ENCODE peak calls at places on chromosomes 1 and 21, in four cellular contexts. U is H1, E is GM12878, C is HepG2. V is an unnamed sample.

GRCh38 chr1:157580179-157580827 is 17.6 kb downstream of the FCRL4 start:
- DNase-seq in U (peak; percentile 53), C (peak; percentile 63), E (peak; percentile 53), V (peak; percentile 88)

GRCh38 chr21:45554477-45555175 is 12.4 kb upstream of the SLC19A1 start:
- DNase-seq in U (peak; percentile 94), E (peak; percentile 23), C (peak; percentile 38), V (peak; percentile 47)

GRCh38 chr1:94315552-94316116 is 78.2 kb upstream of the ARHGAP29 start:
- DNase-seq in C (peak; percentile 76), E (no peak), U (no peak), V (peak; percentile 59)

GRCh38 chr1:97806996-97807395 is 113.8 kb downstream of the DPYD start:
- DNase-seq in E (no peak), U (no peak), C (no peak), V (no peak)

GRCh38 chr1:204975568-204976235 is 67.3 kb upstream of the CNTN2 start:
- DNase-seq in E (no peak), C (peak; percentile 21), U (peak; percentile 88), V (peak; percentile 60)

GRCh38 chr21:14533555-14534400 is 12.3 kb downstream of the SAMSN1 start:
- DNase-seq in E (peak; percentile 56), C (no peak), U (no peak), V (no peak)

GRCh38 chr1:99279525-99279924 is 15.2 kb downstream of the PLPPR4 start:
- DNase-seq in U (no peak), C (no peak), E (no peak), V (no peak)

GRCh38 chr1:45785583-45785982 is 17.8 kb upstream of the MAST2 start:
- DNase-seq in E (peak; percentile 53), C (no peak), U (no peak), V (no peak)

GRCh38 chr21:17270234-17270633 is 242.6 kb upstream of the CXADR start:
- DNase-seq in U (no peak), E (no peak), C (peak; percentile 34), V (no peak)

GRCh38 chr1:29682171-29682917 is 446.0 kb downstream of the PTPRU start:
- DNase-seq in E (no peak), C (no peak), U (peak; percentile 42), V (no peak)

GRCh38 chr1:20903452-20903851 is 116.3 kb upstream of the HP1BP3 start:
- DNase-seq in E (no peak), U (no peak), C (no peak), V (no peak)

GRCh38 chr1:211735208-211736170 is 60.1 kb upstream of the NEK2 start:
- DNase-seq in E (no peak), C (peak; percentile 17), U (peak; percentile 39), V (peak; percentile 57)

GRCh38 chr1:104331763-104332162 is 582.1 kb downstream of the AMY1C start:
- DNase-seq in E (no peak), C (no peak), U (no peak), V (no peak)

GRCh38 chr1:104329278-104329677 is 579.6 kb downstream of the AMY1C start:
- DNase-seq in E (no peak), C (no peak), U (no peak), V (no peak)
- H3K4me3 ChIP-seq in E (no peak overlapping the region), C (no peak overlapping the region), U (no peak overlapping the region), V (no peak overlapping the region)

DNA sequence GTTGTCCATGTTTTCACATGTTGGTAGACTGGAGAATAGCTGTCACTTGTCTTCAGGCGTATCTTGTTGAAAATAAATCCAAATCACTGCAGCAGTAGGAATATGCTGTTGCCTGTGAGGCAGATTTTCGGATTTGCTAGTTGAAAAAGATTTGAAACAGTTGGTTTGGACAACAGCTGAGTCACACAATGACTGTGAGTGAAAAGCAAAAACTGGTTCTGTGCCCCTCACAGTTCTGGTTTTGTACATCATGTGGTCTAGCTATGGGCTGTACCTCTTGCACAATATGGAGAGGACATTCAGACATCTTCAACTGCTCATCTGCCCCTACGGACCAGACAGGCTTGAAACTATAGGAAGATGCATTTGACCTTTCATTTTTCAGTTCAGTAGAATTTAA is 1.8 kb downstream of the ARF1 start:
- DNase-seq in U (no peak), E (no peak), C (no peak), V (no peak)
- TF ChIP-seq SUZ12 in U (no peak), E (no peak), C (no peak), V (no peak)

DNA sequence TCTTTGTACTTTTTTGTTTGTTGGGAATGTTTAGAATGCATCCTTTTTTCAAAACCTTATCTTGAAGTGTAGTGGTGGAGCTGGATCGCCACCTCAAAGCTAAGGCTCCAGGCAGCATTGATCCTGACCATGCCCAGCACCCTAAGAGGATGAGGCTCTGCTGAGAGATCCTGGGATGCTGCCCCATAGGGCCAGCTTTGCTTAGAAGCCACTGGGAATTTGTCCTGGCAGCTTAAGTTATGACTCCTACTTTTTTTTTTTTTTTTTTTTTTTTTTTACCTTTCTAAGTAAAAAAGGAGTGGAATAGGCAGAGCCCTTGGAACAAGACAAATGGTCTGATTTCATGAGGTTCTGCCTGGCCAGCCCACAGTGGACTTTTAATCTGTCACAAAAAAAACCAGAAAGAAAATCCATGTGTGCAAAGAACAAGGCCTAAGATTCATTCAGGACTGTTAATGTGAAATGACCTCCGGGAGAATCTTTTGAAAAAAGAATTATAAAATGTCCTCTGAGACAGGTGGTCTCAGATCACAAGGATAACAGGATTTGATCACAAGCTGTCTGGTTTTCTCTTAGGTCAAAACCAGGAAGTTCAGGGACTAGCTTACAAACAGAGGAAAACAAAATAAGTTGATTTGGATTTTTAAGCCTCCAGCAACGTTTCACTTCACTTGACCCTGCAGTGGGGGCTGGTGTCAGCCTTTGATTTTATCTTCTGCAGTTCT is 26.0 kb upstream of the RAP1A start:
- DNase-seq in U (no peak), E (no peak), C (no peak), V (no peak)
- H3K4me1 ChIP-seq in U (peaks cover 6% of the 10 kb centered on the region), E (peaks cover 79% of the 10 kb centered on the region), C (peaks cover 44% of the 10 kb centered on the region), V (no peaks in the 10 kb centered on the region)

GRCh38 chr21:31343680-31344480 is at the start of gene TIAM1:
- DNase-seq in U (peak; percentile 70), C (no peak), E (no peak), V (peak; percentile 51)
- H3K4me3 ChIP-seq in U (peak within 1 kb of the TSS; percentile 68), C (no peak within 1 kb of the TSS), E (no peak within 1 kb of the TSS), V (peak within 1 kb of the TSS; percentile 72)

GRCh38 chr1:33609739-33610138 is 137.3 kb downstream of the ZSCAN20 start:
- DNase-seq in C (no peak), E (no peak), U (no peak), V (no peak)

GRCh38 chr1:33610864-33611455 is 138.5 kb downstream of the ZSCAN20 start:
- DNase-seq in U (no peak), E (no peak), C (no peak), V (no peak)

GRCh38 chr1:33610391-33610790 is 137.9 kb downstream of the ZSCAN20 start:
- DNase-seq in U (no peak), E (no peak), C (no peak), V (no peak)

GRCh38 chr1:33615546-33615945 is 143.1 kb downstream of the ZSCAN20 start:
- DNase-seq in U (no peak), C (no peak), E (no peak), V (no peak)

DNA sequence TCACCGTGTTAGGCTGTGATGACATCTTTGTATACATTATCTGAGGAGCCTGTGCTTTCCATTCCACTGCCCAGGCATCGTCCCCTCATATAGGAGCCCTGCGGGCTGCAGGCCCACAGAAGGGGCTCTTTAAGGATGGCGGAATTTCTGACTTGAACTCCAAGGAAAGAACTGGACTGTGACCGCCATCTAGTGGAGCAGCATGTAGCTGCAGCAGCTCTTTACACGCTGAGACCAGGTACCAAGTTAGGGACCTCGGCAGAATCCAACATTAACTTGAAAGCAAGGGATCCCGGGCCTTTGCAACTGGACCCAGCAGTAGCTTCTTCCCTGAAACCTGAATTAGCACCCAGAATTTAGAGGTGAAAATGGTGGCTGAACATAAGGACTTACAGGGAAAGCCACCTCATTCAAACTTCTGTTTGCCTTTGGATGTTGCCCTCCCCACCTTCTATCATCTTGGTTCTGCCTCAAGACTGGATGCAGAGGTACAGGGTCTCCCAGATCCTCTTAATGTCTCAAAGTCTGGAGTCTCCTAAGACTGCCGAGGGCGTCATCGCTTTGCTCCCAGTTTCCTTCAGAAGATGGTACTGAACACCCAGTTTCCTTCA is 140.5 kb downstream of the ZSCAN20 start:
- DNase-seq in E (no peak), U (peak; percentile 84), C (peak; percentile 48), V (peak; percentile 85)
- TF ChIP-seq SUZ12 in E (no peak), U (no peak), C (no peak), V (no peak)

GRCh38 chr1:245987222-245987545 is 519.9 kb downstream of the SMYD3 start:
- DNase-seq in U (no peak), E (no peak), C (no peak), V (no peak)

GRCh38 chr1:245987577-245987976 is 519.5 kb downstream of the SMYD3 start:
- DNase-seq in C (no peak), U (no peak), E (no peak), V (no peak)

GRCh38 chr1:245988393-245989078 is 518.5 kb downstream of the SMYD3 start:
- DNase-seq in C (no peak), U (no peak), E (no peak), V (no peak)

GRCh38 chr1:245987997-245988392 is 519.1 kb downstream of the SMYD3 start:
- DNase-seq in U (no peak), E (no peak), C (no peak), V (no peak)

GRCh38 chr1:245986404-245987221 is 520.5 kb downstream of the SMYD3 start:
- DNase-seq in U (no peak), E (no peak), C (no peak), V (no peak)
- H3K4me1 ChIP-seq in U (no peaks in the 10 kb centered on the region), E (peaks cover 16% of the 10 kb centered on the region), C (peaks cover 9% of the 10 kb centered on the region), V (no peaks in the 10 kb centered on the region)

GRCh38 chr1:156572663-156573018 is 276 bp upstream of the IQGAP3 start:
- DNase-seq in U (no peak), C (no peak), E (no peak), V (no peak)
- H3K4me3 ChIP-seq in U (peak overlapping the region; percentile 92), C (peak overlapping the region; percentile 89), E (peak overlapping the region; percentile 73), V (peak overlapping the region; percentile 89)

DNA sequence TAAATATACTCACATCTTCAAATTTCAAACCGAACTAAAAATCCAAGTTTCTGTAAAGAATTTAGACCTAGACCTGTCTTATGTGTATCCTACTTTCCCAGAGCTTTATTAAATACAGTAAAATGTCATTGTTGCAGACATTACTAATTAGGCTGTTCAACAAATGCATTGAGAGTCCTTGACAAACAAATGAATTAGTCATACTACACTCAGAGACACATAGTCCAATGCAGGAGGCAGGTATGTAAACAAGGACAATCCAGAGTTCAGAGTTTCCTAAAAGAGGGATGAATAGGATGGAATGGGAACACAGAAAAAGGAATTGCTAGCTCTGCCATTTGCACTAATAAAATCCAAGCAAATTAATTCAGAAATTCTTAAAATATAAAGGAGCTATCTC is 1.6 kb upstream of the EGLN1 start:
- DNase-seq in E (no peak), U (no peak), C (peak; percentile 94), V (no peak)
- TF ChIP-seq SUZ12 in E (no peak), U (no peak), C (no peak), V (no peak)

GRCh38 chr1:27526569-27527222 is 36.7 kb upstream of the WASF2 start:
- DNase-seq in C (peak; percentile 54), U (no peak), E (no peak), V (no peak)
- H3K4me1 ChIP-seq in C (peaks cover 77% of the 10 kb centered on the region), U (peaks cover 42% of the 10 kb centered on the region), E (peaks cover 34% of the 10 kb centered on the region), V (peaks cover 60% of the 10 kb centered on the region)